ENCODE peak calls at places on chromosomes 11 and 22, in ten cellular contexts. One of them, this sample, is unnamed.
A peak's percentile ranks its signal among the peaks of the same experiment; 100 is the strongest.

GRCh38 chr11:86473991-86474833 is 99.5 kb downstream of the CCDC81 start:
- DNase-seq in natural killer cell: no peak
- DNase-seq in Calu3: no peak
- DNase-seq in HFF-Myc: no peak
- DNase-seq in brain microvascular endothelial cell: no peak
- DNase-seq in PC-3: peak; percentile 77
- DNase-seq in Peyer's patch: no peak
- DNase-seq in choroid plexus epithelial cell: no peak
- DNase-seq in IMR-90: peak; percentile 86
- DNase-seq in right lobe of liver: no peak
- DNase-seq in this sample: no peak

GRCh38 chr11:11306855-11307254 is 46.2 kb downstream of the CSNK2A3 start:
- DNase-seq in HFF-Myc: no peak
- DNase-seq in brain microvascular endothelial cell: peak; percentile 80
- DNase-seq in natural killer cell: no peak
- DNase-seq in PC-3: no peak
- DNase-seq in Peyer's patch: no peak
- DNase-seq in right lobe of liver: no peak
- DNase-seq in Calu3: no peak
- DNase-seq in choroid plexus epithelial cell: peak; percentile 7
- DNase-seq in IMR-90: peak; percentile 37
- DNase-seq in this sample: no peak

GRCh38 chr11:85086511-85087284 is 540.4 kb downstream of the DLG2 start:
- DNase-seq in HFF-Myc: no peak
- DNase-seq in brain microvascular endothelial cell: no peak
- DNase-seq in natural killer cell: no peak
- DNase-seq in Calu3: no peak
- DNase-seq in PC-3: peak; percentile 99
- DNase-seq in Peyer's patch: no peak
- DNase-seq in IMR-90: peak; percentile 52
- DNase-seq in choroid plexus epithelial cell: peak; percentile 8
- DNase-seq in right lobe of liver: no peak
- DNase-seq in this sample: no peak

GRCh38 chr11:119368121-119369034 is 13.1 kb downstream of the USP2 start:
- DNase-seq in right lobe of liver: peak; percentile 92
- DNase-seq in HFF-Myc: no peak
- DNase-seq in Calu3: peak; percentile 32
- DNase-seq in natural killer cell: no peak
- DNase-seq in IMR-90: peak; percentile 34
- DNase-seq in Peyer's patch: peak; percentile 90
- DNase-seq in choroid plexus epithelial cell: peak; percentile 33
- DNase-seq in PC-3: peak; percentile 46
- DNase-seq in brain microvascular endothelial cell: no peak
- DNase-seq in this sample: no peak

GRCh38 chr22:43237280-43237679 is 50.3 kb upstream of the TTLL12 start:
- DNase-seq in PC-3: no peak
- DNase-seq in choroid plexus epithelial cell: no peak
- DNase-seq in IMR-90: no peak
- DNase-seq in Peyer's patch: no peak
- DNase-seq in HFF-Myc: no peak
- DNase-seq in natural killer cell: no peak
- DNase-seq in right lobe of liver: peak; percentile 79
- DNase-seq in brain microvascular endothelial cell: no peak
- DNase-seq in Calu3: no peak
- DNase-seq in this sample: no peak

GRCh38 chr22:45323695-45324094 is 14.0 kb downstream of the FAM118A start:
- DNase-seq in IMR-90: no peak
- DNase-seq in brain microvascular endothelial cell: no peak
- DNase-seq in natural killer cell: no peak
- DNase-seq in PC-3: no peak
- DNase-seq in choroid plexus epithelial cell: no peak
- DNase-seq in right lobe of liver: no peak
- DNase-seq in Calu3: no peak
- DNase-seq in HFF-Myc: no peak
- DNase-seq in Peyer's patch: no peak
- DNase-seq in this sample: no peak

GRCh38 chr11:64372802-64373597 is 14.0 kb downstream of the RPS6KA4 start:
- DNase-seq in natural killer cell: no peak
- DNase-seq in right lobe of liver: no peak
- DNase-seq in PC-3: peak; percentile 52
- DNase-seq in HFF-Myc: peak; percentile 29
- DNase-seq in brain microvascular endothelial cell: no peak
- DNase-seq in Peyer's patch: no peak
- DNase-seq in Calu3: peak; percentile 44
- DNase-seq in IMR-90: no peak
- DNase-seq in choroid plexus epithelial cell: peak; percentile 18
- DNase-seq in this sample: no peak

GRCh38 chr11:35083181-35084061 is 55.5 kb upstream of the CD44 start:
- DNase-seq in HFF-Myc: peak; percentile 100
- DNase-seq in choroid plexus epithelial cell: peak; percentile 99
- DNase-seq in natural killer cell: peak; percentile 47
- DNase-seq in Calu3: no peak
- DNase-seq in IMR-90: peak; percentile 98
- DNase-seq in PC-3: peak; percentile 57
- DNase-seq in Peyer's patch: peak; percentile 83
- DNase-seq in right lobe of liver: no peak
- DNase-seq in brain microvascular endothelial cell: peak; percentile 99
- DNase-seq in this sample: peak; percentile 95

GRCh38 chr11:130159657-130160459 is at the start of gene ST14:
- DNase-seq in right lobe of liver: no peak
- DNase-seq in IMR-90: no peak
- DNase-seq in natural killer cell: no peak
- DNase-seq in PC-3: peak; percentile 81
- DNase-seq in choroid plexus epithelial cell: no peak
- DNase-seq in HFF-Myc: no peak
- DNase-seq in Peyer's patch: peak; percentile 90
- DNase-seq in Calu3: peak; percentile 81
- DNase-seq in brain microvascular endothelial cell: no peak
- DNase-seq in this sample: no peak

DNA sequence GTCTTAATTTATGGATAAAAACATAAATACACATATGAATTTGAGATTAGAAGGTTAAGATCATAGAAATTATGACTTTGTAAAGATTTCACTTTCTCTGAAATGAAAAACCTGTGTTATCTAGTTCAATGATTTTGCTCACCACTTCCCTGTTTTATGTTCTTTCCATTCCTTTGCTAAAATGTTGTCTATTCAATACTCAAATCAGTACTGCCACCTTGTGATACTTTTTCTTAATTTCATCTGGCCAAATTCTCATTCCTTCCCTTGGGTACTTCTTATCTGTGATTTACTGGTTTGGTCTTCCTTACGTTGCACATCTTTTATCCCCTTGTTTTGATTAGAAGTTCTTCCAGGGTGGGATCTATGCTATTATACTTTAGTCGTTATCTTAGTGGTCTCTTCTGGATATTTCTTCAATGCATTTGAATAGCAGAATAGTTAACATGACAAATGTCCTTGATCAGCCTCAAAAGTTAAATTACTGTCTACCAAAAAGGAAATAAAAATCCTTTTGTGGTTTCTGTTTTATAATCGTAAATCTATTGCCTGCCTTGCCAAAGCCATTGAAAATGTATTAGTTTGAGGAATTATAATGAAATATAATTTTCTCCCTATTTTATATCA is 197.0 kb downstream of the PGR start:
- DNase-seq in IMR-90: peak; percentile 55
- DNase-seq in PC-3: peak; percentile 78
- DNase-seq in Peyer's patch: no peak
- DNase-seq in brain microvascular endothelial cell: no peak
- DNase-seq in right lobe of liver: no peak
- DNase-seq in HFF-Myc: peak; percentile 27
- DNase-seq in Calu3: no peak
- DNase-seq in choroid plexus epithelial cell: peak; percentile 73
- DNase-seq in natural killer cell: no peak
- DNase-seq in this sample: no peak
- TF ChIP-seq CTCF in IMR-90: peak; percentile 73
- TF ChIP-seq CTCF in PC-3: peak; percentile 86
- TF ChIP-seq CTCF in Peyer's patch: no peak
- TF ChIP-seq CTCF in brain microvascular endothelial cell: peak; percentile 29
- TF ChIP-seq CTCF in right lobe of liver: peak; percentile 49
- TF ChIP-seq CTCF in HFF-Myc: peak; percentile 26
- TF ChIP-seq CTCF in Calu3: no peak
- TF ChIP-seq CTCF in choroid plexus epithelial cell: peak; percentile 50
- TF ChIP-seq CTCF in natural killer cell: no peak
- TF ChIP-seq CTCF in this sample: peak; percentile 70

DNA sequence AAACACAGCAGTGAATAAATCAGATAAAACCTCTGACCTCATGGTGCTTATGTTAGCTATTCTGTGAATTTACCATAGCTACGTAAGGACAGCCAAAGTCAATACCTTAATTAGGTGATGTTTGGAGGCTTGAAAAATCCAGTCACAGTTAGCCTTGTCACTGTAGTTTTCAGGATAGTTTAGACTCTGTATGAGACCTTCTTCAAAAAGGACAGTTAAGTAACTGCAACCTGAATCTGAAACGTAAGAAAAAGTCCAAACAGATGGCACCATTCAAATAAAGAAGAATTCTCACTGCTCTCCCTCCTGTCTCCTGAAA is 11.4 kb downstream of the OVCH2 start:
- DNase-seq in right lobe of liver: no peak
- DNase-seq in IMR-90: no peak
- DNase-seq in natural killer cell: no peak
- DNase-seq in brain microvascular endothelial cell: no peak
- DNase-seq in Peyer's patch: no peak
- DNase-seq in PC-3: no peak
- DNase-seq in choroid plexus epithelial cell: no peak
- DNase-seq in HFF-Myc: no peak
- DNase-seq in Calu3: no peak
- DNase-seq in this sample: no peak
- TF ChIP-seq CTCF in right lobe of liver: no peak
- TF ChIP-seq CTCF in IMR-90: no peak
- TF ChIP-seq CTCF in natural killer cell: peak; percentile 23
- TF ChIP-seq CTCF in brain microvascular endothelial cell: no peak
- TF ChIP-seq CTCF in Peyer's patch: no peak
- TF ChIP-seq CTCF in PC-3: no peak
- TF ChIP-seq CTCF in choroid plexus epithelial cell: no peak
- TF ChIP-seq CTCF in HFF-Myc: no peak
- TF ChIP-seq CTCF in Calu3: no peak
- TF ChIP-seq CTCF in this sample: no peak

GRCh38 chr11:871472-871871 is 28.8 kb downstream of the TSPAN4 start:
- DNase-seq in choroid plexus epithelial cell: no peak
- DNase-seq in right lobe of liver: no peak
- DNase-seq in PC-3: no peak
- DNase-seq in Peyer's patch: no peak
- DNase-seq in brain microvascular endothelial cell: no peak
- DNase-seq in Calu3: no peak
- DNase-seq in natural killer cell: no peak
- DNase-seq in HFF-Myc: no peak
- DNase-seq in IMR-90: no peak
- DNase-seq in this sample: no peak

GRCh38 chr11:868802-869201 is 26.1 kb downstream of the TSPAN4 start:
- DNase-seq in PC-3: no peak
- DNase-seq in right lobe of liver: no peak
- DNase-seq in Calu3: no peak
- DNase-seq in HFF-Myc: no peak
- DNase-seq in brain microvascular endothelial cell: no peak
- DNase-seq in IMR-90: no peak
- DNase-seq in Peyer's patch: no peak
- DNase-seq in natural killer cell: no peak
- DNase-seq in choroid plexus epithelial cell: no peak
- DNase-seq in this sample: no peak

GRCh38 chr11:870418-870817 is 27.8 kb downstream of the TSPAN4 start:
- DNase-seq in brain microvascular endothelial cell: no peak
- DNase-seq in Calu3: no peak
- DNase-seq in HFF-Myc: no peak
- DNase-seq in natural killer cell: no peak
- DNase-seq in choroid plexus epithelial cell: no peak
- DNase-seq in PC-3: no peak
- DNase-seq in IMR-90: no peak
- DNase-seq in right lobe of liver: no peak
- DNase-seq in Peyer's patch: no peak
- DNase-seq in this sample: no peak

GRCh38 chr11:869399-870126 is 26.9 kb downstream of the TSPAN4 start:
- DNase-seq in PC-3: no peak
- DNase-seq in Peyer's patch: no peak
- DNase-seq in choroid plexus epithelial cell: no peak
- DNase-seq in natural killer cell: no peak
- DNase-seq in HFF-Myc: no peak
- DNase-seq in IMR-90: no peak
- DNase-seq in brain microvascular endothelial cell: no peak
- DNase-seq in Calu3: no peak
- DNase-seq in right lobe of liver: no peak
- DNase-seq in this sample: no peak

GRCh38 chr11:870127-870413 is 27.4 kb downstream of the TSPAN4 start:
- DNase-seq in choroid plexus epithelial cell: no peak
- DNase-seq in Peyer's patch: no peak
- DNase-seq in Calu3: no peak
- DNase-seq in HFF-Myc: no peak
- DNase-seq in right lobe of liver: no peak
- DNase-seq in natural killer cell: no peak
- DNase-seq in IMR-90: no peak
- DNase-seq in brain microvascular endothelial cell: no peak
- DNase-seq in PC-3: peak; percentile 27
- DNase-seq in this sample: no peak
- TF ChIP-seq CTCF in choroid plexus epithelial cell: peak; percentile 38
- TF ChIP-seq CTCF in Peyer's patch: no peak
- TF ChIP-seq CTCF in Calu3: peak; percentile 41
- TF ChIP-seq CTCF in HFF-Myc: no peak
- TF ChIP-seq CTCF in right lobe of liver: peak; percentile 9
- TF ChIP-seq CTCF in natural killer cell: no peak
- TF ChIP-seq CTCF in IMR-90: peak; percentile 11
- TF ChIP-seq CTCF in brain microvascular endothelial cell: peak; percentile 49
- TF ChIP-seq CTCF in PC-3: peak; percentile 40
- TF ChIP-seq CTCF in this sample: no peak

GRCh38 chr11:69450857-69451220 is 30.6 kb upstream of the LINC01488 start:
- DNase-seq in natural killer cell: no peak
- DNase-seq in Calu3: no peak
- DNase-seq in right lobe of liver: no peak
- DNase-seq in PC-3: no peak
- DNase-seq in brain microvascular endothelial cell: no peak
- DNase-seq in Peyer's patch: no peak
- DNase-seq in HFF-Myc: no peak
- DNase-seq in IMR-90: no peak
- DNase-seq in choroid plexus epithelial cell: no peak
- DNase-seq in this sample: no peak

GRCh38 chr11:69449320-69450063 is 32.0 kb upstream of the LINC01488 start:
- DNase-seq in HFF-Myc: peak; percentile 52
- DNase-seq in IMR-90: peak; percentile 47
- DNase-seq in Peyer's patch: peak; percentile 55
- DNase-seq in right lobe of liver: no peak
- DNase-seq in Calu3: peak; percentile 82
- DNase-seq in brain microvascular endothelial cell: peak; percentile 59
- DNase-seq in natural killer cell: no peak
- DNase-seq in PC-3: no peak
- DNase-seq in choroid plexus epithelial cell: peak; percentile 29
- DNase-seq in this sample: no peak

GRCh38 chr11:69451289-69451688 is 30.2 kb upstream of the LINC01488 start:
- DNase-seq in HFF-Myc: no peak
- DNase-seq in PC-3: no peak
- DNase-seq in choroid plexus epithelial cell: no peak
- DNase-seq in IMR-90: no peak
- DNase-seq in right lobe of liver: no peak
- DNase-seq in natural killer cell: no peak
- DNase-seq in Calu3: no peak
- DNase-seq in brain microvascular endothelial cell: no peak
- DNase-seq in Peyer's patch: no peak
- DNase-seq in this sample: no peak

GRCh38 chr11:69448471-69449284 is 32.8 kb upstream of the LINC01488 start:
- DNase-seq in Peyer's patch: no peak
- DNase-seq in IMR-90: no peak
- DNase-seq in natural killer cell: no peak
- DNase-seq in HFF-Myc: no peak
- DNase-seq in brain microvascular endothelial cell: no peak
- DNase-seq in PC-3: no peak
- DNase-seq in right lobe of liver: no peak
- DNase-seq in Calu3: no peak
- DNase-seq in choroid plexus epithelial cell: no peak
- DNase-seq in this sample: no peak

GRCh38 chr11:69450064-69450856 is 31.2 kb upstream of the LINC01488 start:
- DNase-seq in right lobe of liver: no peak
- DNase-seq in HFF-Myc: no peak
- DNase-seq in natural killer cell: no peak
- DNase-seq in IMR-90: no peak
- DNase-seq in Calu3: no peak
- DNase-seq in Peyer's patch: no peak
- DNase-seq in PC-3: no peak
- DNase-seq in brain microvascular endothelial cell: no peak
- DNase-seq in choroid plexus epithelial cell: no peak
- DNase-seq in this sample: no peak
- TF ChIP-seq CTCF in right lobe of liver: no peak
- TF ChIP-seq CTCF in HFF-Myc: no peak
- TF ChIP-seq CTCF in natural killer cell: no peak
- TF ChIP-seq CTCF in IMR-90: no peak
- TF ChIP-seq CTCF in Calu3: no peak
- TF ChIP-seq CTCF in Peyer's patch: no peak
- TF ChIP-seq CTCF in PC-3: no peak
- TF ChIP-seq CTCF in brain microvascular endothelial cell: no peak
- TF ChIP-seq CTCF in choroid plexus epithelial cell: no peak
- TF ChIP-seq CTCF in this sample: no peak

This sample was measured in osteocyte.